ENCODE peak calls at places on chromosomes 7 and 10, in ten cellular contexts. One of them, this sample, is unnamed.

GRCh38 chr7:5349005-5349380 is 66.2 kb downstream of the SLC29A4 start:
- DNase-seq in activated gamma-delta T cell treated with Interleukin-2 at 50 U/mL for 16 hours: no peak
- DNase-seq in activated CD4-positive, alpha-beta T cell treated with anti-CD3 and anti-CD28 coated beads, Interleukin-2, amount 50 U/mL, for 24 hours: no peak
- DNase-seq in iPS-NIHi11: no peak
- DNase-seq in OCI-LY7: no peak
- DNase-seq in sigmoid colon: no peak
- DNase-seq in NCI-H2029: no peak
- DNase-seq in renal cortical epithelial cell: no peak
- DNase-seq in activated T-helper 1 cell treated with anti-CD3 and anti-CD28 coated beads, Interleukin-2, amount 50 U/mL, for 16 hours: no peak
- DNase-seq in stimulated activated naive CD8-positive, alpha-beta T cell treated with anti-CD3 and anti-CD28 coated beads, Interleukin-15, Interleukin-2, amounts not matched to agents 100 U/mL and 50 U/mL, for 24 hours: no peak
- DNase-seq in this sample: no peak

GRCh38 chr10:80690434-80690833 is 152.7 kb downstream of the SH2D4B start:
- DNase-seq in activated gamma-delta T cell treated with Interleukin-2 at 50 U/mL for 16 hours: no peak
- DNase-seq in activated CD4-positive, alpha-beta T cell treated with anti-CD3 and anti-CD28 coated beads, Interleukin-2, amount 50 U/mL, for 24 hours: no peak
- DNase-seq in iPS-NIHi11: no peak
- DNase-seq in OCI-LY7: no peak
- DNase-seq in sigmoid colon: no peak
- DNase-seq in NCI-H2029: no peak
- DNase-seq in renal cortical epithelial cell: no peak
- DNase-seq in activated T-helper 1 cell treated with anti-CD3 and anti-CD28 coated beads, Interleukin-2, amount 50 U/mL, for 16 hours: no peak
- DNase-seq in stimulated activated naive CD8-positive, alpha-beta T cell treated with anti-CD3 and anti-CD28 coated beads, Interleukin-15, Interleukin-2, amounts not matched to agents 100 U/mL and 50 U/mL, for 24 hours: no peak
- DNase-seq in this sample: no peak

GRCh38 chr10:32929634-32930033 is 28.4 kb downstream of the ITGB1 start:
- DNase-seq in activated gamma-delta T cell treated with Interleukin-2 at 50 U/mL for 16 hours: no peak
- DNase-seq in activated CD4-positive, alpha-beta T cell treated with anti-CD3 and anti-CD28 coated beads, Interleukin-2, amount 50 U/mL, for 24 hours: no peak
- DNase-seq in iPS-NIHi11: no peak
- DNase-seq in OCI-LY7: no peak
- DNase-seq in sigmoid colon: no peak
- DNase-seq in NCI-H2029: no peak
- DNase-seq in renal cortical epithelial cell: peak
- DNase-seq in activated T-helper 1 cell treated with anti-CD3 and anti-CD28 coated beads, Interleukin-2, amount 50 U/mL, for 16 hours: no peak
- DNase-seq in stimulated activated naive CD8-positive, alpha-beta T cell treated with anti-CD3 and anti-CD28 coated beads, Interleukin-15, Interleukin-2, amounts not matched to agents 100 U/mL and 50 U/mL, for 24 hours: no peak
- DNase-seq in this sample: no peak

GRCh38 chr10:80411267-80411668 is 2.9 kb downstream of the PRXL2A start:
- DNase-seq in activated gamma-delta T cell treated with Interleukin-2 at 50 U/mL for 16 hours: no peak
- DNase-seq in activated CD4-positive, alpha-beta T cell treated with anti-CD3 and anti-CD28 coated beads, Interleukin-2, amount 50 U/mL, for 24 hours: no peak
- DNase-seq in iPS-NIHi11: no peak
- DNase-seq in OCI-LY7: no peak
- DNase-seq in sigmoid colon: no peak
- DNase-seq in NCI-H2029: no peak
- DNase-seq in renal cortical epithelial cell: peak
- DNase-seq in activated T-helper 1 cell treated with anti-CD3 and anti-CD28 coated beads, Interleukin-2, amount 50 U/mL, for 16 hours: no peak
- DNase-seq in stimulated activated naive CD8-positive, alpha-beta T cell treated with anti-CD3 and anti-CD28 coated beads, Interleukin-15, Interleukin-2, amounts not matched to agents 100 U/mL and 50 U/mL, for 24 hours: no peak
- DNase-seq in this sample: no peak

GRCh38 chr7:22005151-22005550 is 59.5 kb upstream of the CDCA7L start:
- DNase-seq in activated gamma-delta T cell treated with Interleukin-2 at 50 U/mL for 16 hours: no peak
- DNase-seq in activated CD4-positive, alpha-beta T cell treated with anti-CD3 and anti-CD28 coated beads, Interleukin-2, amount 50 U/mL, for 24 hours: no peak
- DNase-seq in iPS-NIHi11: no peak
- DNase-seq in OCI-LY7: no peak
- DNase-seq in sigmoid colon: no peak
- DNase-seq in NCI-H2029: no peak
- DNase-seq in renal cortical epithelial cell: no peak
- DNase-seq in activated T-helper 1 cell treated with anti-CD3 and anti-CD28 coated beads, Interleukin-2, amount 50 U/mL, for 16 hours: no peak
- DNase-seq in stimulated activated naive CD8-positive, alpha-beta T cell treated with anti-CD3 and anti-CD28 coated beads, Interleukin-15, Interleukin-2, amounts not matched to agents 100 U/mL and 50 U/mL, for 24 hours: no peak
- DNase-seq in this sample: no peak

GRCh38 chr7:45573636-45574470 is at the start of gene ADCY1:
- DNase-seq in activated gamma-delta T cell treated with Interleukin-2 at 50 U/mL for 16 hours: no peak
- DNase-seq in activated CD4-positive, alpha-beta T cell treated with anti-CD3 and anti-CD28 coated beads, Interleukin-2, amount 50 U/mL, for 24 hours: no peak
- DNase-seq in iPS-NIHi11: peak
- DNase-seq in OCI-LY7: no peak
- DNase-seq in sigmoid colon: no peak
- DNase-seq in NCI-H2029: no peak
- DNase-seq in renal cortical epithelial cell: no peak
- DNase-seq in activated T-helper 1 cell treated with anti-CD3 and anti-CD28 coated beads, Interleukin-2, amount 50 U/mL, for 16 hours: no peak
- DNase-seq in stimulated activated naive CD8-positive, alpha-beta T cell treated with anti-CD3 and anti-CD28 coated beads, Interleukin-15, Interleukin-2, amounts not matched to agents 100 U/mL and 50 U/mL, for 24 hours: peak
- DNase-seq in this sample: peak

GRCh38 chr10:44020322-44021111 is 364.4 kb downstream of the CXCL12 start:
- DNase-seq in activated gamma-delta T cell treated with Interleukin-2 at 50 U/mL for 16 hours: no peak
- DNase-seq in activated CD4-positive, alpha-beta T cell treated with anti-CD3 and anti-CD28 coated beads, Interleukin-2, amount 50 U/mL, for 24 hours: no peak
- DNase-seq in iPS-NIHi11: no peak
- DNase-seq in OCI-LY7: no peak
- DNase-seq in sigmoid colon: no peak
- DNase-seq in NCI-H2029: no peak
- DNase-seq in renal cortical epithelial cell: no peak
- DNase-seq in activated T-helper 1 cell treated with anti-CD3 and anti-CD28 coated beads, Interleukin-2, amount 50 U/mL, for 16 hours: no peak
- DNase-seq in stimulated activated naive CD8-positive, alpha-beta T cell treated with anti-CD3 and anti-CD28 coated beads, Interleukin-15, Interleukin-2, amounts not matched to agents 100 U/mL and 50 U/mL, for 24 hours: no peak
- DNase-seq in this sample: no peak

GRCh38 chr10:60433684-60434083 is 44.0 kb upstream of the ANK3 start:
- DNase-seq in activated gamma-delta T cell treated with Interleukin-2 at 50 U/mL for 16 hours: no peak
- DNase-seq in activated CD4-positive, alpha-beta T cell treated with anti-CD3 and anti-CD28 coated beads, Interleukin-2, amount 50 U/mL, for 24 hours: no peak
- DNase-seq in iPS-NIHi11: no peak
- DNase-seq in OCI-LY7: no peak
- DNase-seq in sigmoid colon: no peak
- DNase-seq in NCI-H2029: no peak
- DNase-seq in renal cortical epithelial cell: no peak
- DNase-seq in activated T-helper 1 cell treated with anti-CD3 and anti-CD28 coated beads, Interleukin-2, amount 50 U/mL, for 16 hours: no peak
- DNase-seq in stimulated activated naive CD8-positive, alpha-beta T cell treated with anti-CD3 and anti-CD28 coated beads, Interleukin-15, Interleukin-2, amounts not matched to agents 100 U/mL and 50 U/mL, for 24 hours: no peak
- DNase-seq in this sample: no peak

GRCh38 chr10:86556933-86557649 is 35.5 kb upstream of the WAPL start:
- DNase-seq in activated gamma-delta T cell treated with Interleukin-2 at 50 U/mL for 16 hours: no peak
- DNase-seq in activated CD4-positive, alpha-beta T cell treated with anti-CD3 and anti-CD28 coated beads, Interleukin-2, amount 50 U/mL, for 24 hours: no peak
- DNase-seq in iPS-NIHi11: peak
- DNase-seq in OCI-LY7: no peak
- DNase-seq in sigmoid colon: no peak
- DNase-seq in NCI-H2029: peak
- DNase-seq in renal cortical epithelial cell: no peak
- DNase-seq in activated T-helper 1 cell treated with anti-CD3 and anti-CD28 coated beads, Interleukin-2, amount 50 U/mL, for 16 hours: no peak
- DNase-seq in stimulated activated naive CD8-positive, alpha-beta T cell treated with anti-CD3 and anti-CD28 coated beads, Interleukin-15, Interleukin-2, amounts not matched to agents 100 U/mL and 50 U/mL, for 24 hours: no peak
- DNase-seq in this sample: peak

GRCh38 chr10:88095291-88095721 is 231.9 kb downstream of the PTEN start:
- DNase-seq in activated gamma-delta T cell treated with Interleukin-2 at 50 U/mL for 16 hours: no peak
- DNase-seq in activated CD4-positive, alpha-beta T cell treated with anti-CD3 and anti-CD28 coated beads, Interleukin-2, amount 50 U/mL, for 24 hours: no peak
- DNase-seq in iPS-NIHi11: no peak
- DNase-seq in OCI-LY7: no peak
- DNase-seq in sigmoid colon: no peak
- DNase-seq in NCI-H2029: no peak
- DNase-seq in renal cortical epithelial cell: no peak
- DNase-seq in activated T-helper 1 cell treated with anti-CD3 and anti-CD28 coated beads, Interleukin-2, amount 50 U/mL, for 16 hours: no peak
- DNase-seq in stimulated activated naive CD8-positive, alpha-beta T cell treated with anti-CD3 and anti-CD28 coated beads, Interleukin-15, Interleukin-2, amounts not matched to agents 100 U/mL and 50 U/mL, for 24 hours: no peak
- DNase-seq in this sample: no peak

GRCh38 chr7:66642186-66642585 is 13.5 kb downstream of the KCTD7 start:
- DNase-seq in activated gamma-delta T cell treated with Interleukin-2 at 50 U/mL for 16 hours: no peak
- DNase-seq in activated CD4-positive, alpha-beta T cell treated with anti-CD3 and anti-CD28 coated beads, Interleukin-2, amount 50 U/mL, for 24 hours: no peak
- DNase-seq in iPS-NIHi11: no peak
- DNase-seq in OCI-LY7: peak
- DNase-seq in sigmoid colon: no peak
- DNase-seq in NCI-H2029: no peak
- DNase-seq in renal cortical epithelial cell: no peak
- DNase-seq in activated T-helper 1 cell treated with anti-CD3 and anti-CD28 coated beads, Interleukin-2, amount 50 U/mL, for 16 hours: no peak
- DNase-seq in stimulated activated naive CD8-positive, alpha-beta T cell treated with anti-CD3 and anti-CD28 coated beads, Interleukin-15, Interleukin-2, amounts not matched to agents 100 U/mL and 50 U/mL, for 24 hours: no peak
- DNase-seq in this sample: no peak

GRCh38 chr10:33861833-33862232 is 527.4 kb upstream of the NRP1 start:
- DNase-seq in activated gamma-delta T cell treated with Interleukin-2 at 50 U/mL for 16 hours: no peak
- DNase-seq in activated CD4-positive, alpha-beta T cell treated with anti-CD3 and anti-CD28 coated beads, Interleukin-2, amount 50 U/mL, for 24 hours: no peak
- DNase-seq in iPS-NIHi11: no peak
- DNase-seq in OCI-LY7: no peak
- DNase-seq in sigmoid colon: no peak
- DNase-seq in NCI-H2029: no peak
- DNase-seq in renal cortical epithelial cell: no peak
- DNase-seq in activated T-helper 1 cell treated with anti-CD3 and anti-CD28 coated beads, Interleukin-2, amount 50 U/mL, for 16 hours: no peak
- DNase-seq in stimulated activated naive CD8-positive, alpha-beta T cell treated with anti-CD3 and anti-CD28 coated beads, Interleukin-15, Interleukin-2, amounts not matched to agents 100 U/mL and 50 U/mL, for 24 hours: no peak
- DNase-seq in this sample: no peak

GRCh38 chr7:16318463-16318862 is 102.9 kb downstream of the CRPPA start:
- DNase-seq in activated gamma-delta T cell treated with Interleukin-2 at 50 U/mL for 16 hours: no peak
- DNase-seq in activated CD4-positive, alpha-beta T cell treated with anti-CD3 and anti-CD28 coated beads, Interleukin-2, amount 50 U/mL, for 24 hours: no peak
- DNase-seq in iPS-NIHi11: no peak
- DNase-seq in OCI-LY7: no peak
- DNase-seq in sigmoid colon: no peak
- DNase-seq in NCI-H2029: no peak
- DNase-seq in renal cortical epithelial cell: no peak
- DNase-seq in activated T-helper 1 cell treated with anti-CD3 and anti-CD28 coated beads, Interleukin-2, amount 50 U/mL, for 16 hours: no peak
- DNase-seq in stimulated activated naive CD8-positive, alpha-beta T cell treated with anti-CD3 and anti-CD28 coated beads, Interleukin-15, Interleukin-2, amounts not matched to agents 100 U/mL and 50 U/mL, for 24 hours: no peak
- DNase-seq in this sample: no peak

GRCh38 chr10:88428442-88428841 is 154.7 kb downstream of the RNLS start:
- DNase-seq in activated gamma-delta T cell treated with Interleukin-2 at 50 U/mL for 16 hours: no peak
- DNase-seq in activated CD4-positive, alpha-beta T cell treated with anti-CD3 and anti-CD28 coated beads, Interleukin-2, amount 50 U/mL, for 24 hours: no peak
- DNase-seq in iPS-NIHi11: no peak
- DNase-seq in OCI-LY7: no peak
- DNase-seq in sigmoid colon: no peak
- DNase-seq in NCI-H2029: no peak
- DNase-seq in renal cortical epithelial cell: peak
- DNase-seq in activated T-helper 1 cell treated with anti-CD3 and anti-CD28 coated beads, Interleukin-2, amount 50 U/mL, for 16 hours: no peak
- DNase-seq in stimulated activated naive CD8-positive, alpha-beta T cell treated with anti-CD3 and anti-CD28 coated beads, Interleukin-15, Interleukin-2, amounts not matched to agents 100 U/mL and 50 U/mL, for 24 hours: no peak
- DNase-seq in this sample: peak

GRCh38 chr7:151408839-151409554 is 841 bp downstream of the WDR86 start:
- DNase-seq in activated gamma-delta T cell treated with Interleukin-2 at 50 U/mL for 16 hours: peak
- DNase-seq in activated CD4-positive, alpha-beta T cell treated with anti-CD3 and anti-CD28 coated beads, Interleukin-2, amount 50 U/mL, for 24 hours: no peak
- DNase-seq in iPS-NIHi11: peak
- DNase-seq in OCI-LY7: peak
- DNase-seq in sigmoid colon: peak
- DNase-seq in NCI-H2029: peak
- DNase-seq in renal cortical epithelial cell: peak
- DNase-seq in activated T-helper 1 cell treated with anti-CD3 and anti-CD28 coated beads, Interleukin-2, amount 50 U/mL, for 16 hours: peak
- DNase-seq in stimulated activated naive CD8-positive, alpha-beta T cell treated with anti-CD3 and anti-CD28 coated beads, Interleukin-15, Interleukin-2, amounts not matched to agents 100 U/mL and 50 U/mL, for 24 hours: no peak
- DNase-seq in this sample: no peak

GRCh38 chr7:149291036-149291835 is 29.2 kb downstream of the ZNF783 start:
- DNase-seq in activated gamma-delta T cell treated with Interleukin-2 at 50 U/mL for 16 hours: no peak
- DNase-seq in activated CD4-positive, alpha-beta T cell treated with anti-CD3 and anti-CD28 coated beads, Interleukin-2, amount 50 U/mL, for 24 hours: no peak
- DNase-seq in iPS-NIHi11: no peak
- DNase-seq in OCI-LY7: peak
- DNase-seq in sigmoid colon: no peak
- DNase-seq in NCI-H2029: no peak
- DNase-seq in renal cortical epithelial cell: no peak
- DNase-seq in activated T-helper 1 cell treated with anti-CD3 and anti-CD28 coated beads, Interleukin-2, amount 50 U/mL, for 16 hours: no peak
- DNase-seq in stimulated activated naive CD8-positive, alpha-beta T cell treated with anti-CD3 and anti-CD28 coated beads, Interleukin-15, Interleukin-2, amounts not matched to agents 100 U/mL and 50 U/mL, for 24 hours: no peak
- DNase-seq in this sample: no peak

GRCh38 chr7:151448261-151449252 is 8.6 kb upstream of the CRYGN start:
- DNase-seq in activated gamma-delta T cell treated with Interleukin-2 at 50 U/mL for 16 hours: peak
- DNase-seq in activated CD4-positive, alpha-beta T cell treated with anti-CD3 and anti-CD28 coated beads, Interleukin-2, amount 50 U/mL, for 24 hours: peak
- DNase-seq in iPS-NIHi11: peak
- DNase-seq in OCI-LY7: peak
- DNase-seq in sigmoid colon: peak
- DNase-seq in NCI-H2029: peak
- DNase-seq in renal cortical epithelial cell: no peak
- DNase-seq in activated T-helper 1 cell treated with anti-CD3 and anti-CD28 coated beads, Interleukin-2, amount 50 U/mL, for 16 hours: peak
- DNase-seq in stimulated activated naive CD8-positive, alpha-beta T cell treated with anti-CD3 and anti-CD28 coated beads, Interleukin-15, Interleukin-2, amounts not matched to agents 100 U/mL and 50 U/mL, for 24 hours: peak
- DNase-seq in this sample: peak

GRCh38 chr7:138527746-138528223 is 67.7 kb downstream of the TRIM24 start:
- DNase-seq in activated gamma-delta T cell treated with Interleukin-2 at 50 U/mL for 16 hours: no peak
- DNase-seq in activated CD4-positive, alpha-beta T cell treated with anti-CD3 and anti-CD28 coated beads, Interleukin-2, amount 50 U/mL, for 24 hours: no peak
- DNase-seq in iPS-NIHi11: no peak
- DNase-seq in OCI-LY7: peak
- DNase-seq in sigmoid colon: no peak
- DNase-seq in NCI-H2029: no peak
- DNase-seq in renal cortical epithelial cell: no peak
- DNase-seq in activated T-helper 1 cell treated with anti-CD3 and anti-CD28 coated beads, Interleukin-2, amount 50 U/mL, for 16 hours: no peak
- DNase-seq in stimulated activated naive CD8-positive, alpha-beta T cell treated with anti-CD3 and anti-CD28 coated beads, Interleukin-15, Interleukin-2, amounts not matched to agents 100 U/mL and 50 U/mL, for 24 hours: no peak
- DNase-seq in this sample: no peak

GRCh38 chr10:45673074-45673628 is 579 bp upstream of the ZFAND4 start:
- DNase-seq in activated gamma-delta T cell treated with Interleukin-2 at 50 U/mL for 16 hours: no peak
- DNase-seq in activated CD4-positive, alpha-beta T cell treated with anti-CD3 and anti-CD28 coated beads, Interleukin-2, amount 50 U/mL, for 24 hours: no peak
- DNase-seq in iPS-NIHi11: peak
- DNase-seq in OCI-LY7: no peak
- DNase-seq in sigmoid colon: no peak
- DNase-seq in NCI-H2029: peak
- DNase-seq in renal cortical epithelial cell: peak
- DNase-seq in activated T-helper 1 cell treated with anti-CD3 and anti-CD28 coated beads, Interleukin-2, amount 50 U/mL, for 16 hours: no peak
- DNase-seq in stimulated activated naive CD8-positive, alpha-beta T cell treated with anti-CD3 and anti-CD28 coated beads, Interleukin-15, Interleukin-2, amounts not matched to agents 100 U/mL and 50 U/mL, for 24 hours: no peak
- DNase-seq in this sample: peak

This sample was measured in NCI-H1092 treated with DMSO at 0.1 percent for 48 hours.